ENCODE peak calls at places on chromosomes 2 and 18, in ten cellular contexts. I is heart right ventricle, K is SJSA1, S is IMR-90, W is neuronal stem cell, Y is fibroblast of lung, A is tibial artery, V is astrocyte, C is mammary epithelial cell, Q is AG04450. B is an unnamed sample.

GRCh38 chr2:18749912-18750526 is 160.7 kb upstream of the NT5C1B start:
- DNase-seq in K (peak; percentile 47), A (peak; percentile 62), W (peak; percentile 52), V (peak; percentile 18), S (peak; percentile 66), Q (no peak), Y (peak; percentile 45), I (peak; percentile 67), C (peak; percentile 35), B (peak; percentile 23)

GRCh38 chr2:63661076-63661475 is 72.3 kb downstream of the MDH1 start:
- DNase-seq in Q (peak; percentile 62), A (no peak), Y (peak; percentile 91), W (no peak), I (no peak), V (peak; percentile 87), K (no peak), C (peak; percentile 67), S (peak; percentile 92), B (peak; percentile 61)

GRCh38 chr18:68944826-68945225 is 146.9 kb downstream of the CCDC102B start:
- DNase-seq in Q (no peak), W (no peak), I (no peak), K (no peak), C (no peak), V (no peak), Y (no peak), S (no peak), A (no peak), B (no peak)

GRCh38 chr2:43302311-43303051 is 76.1 kb upstream of the ZFP36L2 start:
- DNase-seq in C (no peak), K (no peak), I (no peak), A (no peak), S (no peak), W (no peak), Q (no peak), Y (no peak), V (no peak), B (no peak)

GRCh38 chr2:42060718-42061619 is 13.1 kb downstream of the PKDCC start:
- DNase-seq in W (no peak), C (no peak), Q (no peak), K (no peak), Y (peak; percentile 19), I (no peak), V (no peak), S (peak; percentile 31), A (peak; percentile 72), B (no peak)

GRCh38 chr2:232000439-232000838 is 38.9 kb downstream of the DIS3L2 start:
- DNase-seq in W (no peak), A (no peak), S (no peak), Q (no peak), V (no peak), C (no peak), I (no peak), K (no peak), Y (no peak), B (no peak)

GRCh38 chr2:61193670-61194561 is 31.9 kb downstream of the C2orf74 start:
- DNase-seq in Y (no peak), A (no peak), C (peak; percentile 31), Q (no peak), V (no peak), I (no peak), S (no peak), W (no peak), K (no peak), B (no peak)

GRCh38 chr2:166017208-166017607 is 63.6 kb upstream of the TTC21B start:
- DNase-seq in I (no peak), V (no peak), Q (no peak), A (no peak), Y (no peak), S (no peak), C (no peak), W (no peak), K (no peak), B (peak; percentile 36)

GRCh38 chr18:12657849-12658829 is at the start of gene SPIRE1:
- DNase-seq in Q (no peak), S (peak; percentile 52), A (peak; percentile 76), W (peak; percentile 71), C (peak; percentile 64), I (peak; percentile 73), Y (peak; percentile 65), V (peak; percentile 33), K (peak; percentile 71), B (no peak)

GRCh38 chr2:79723830-79724229 is 211.0 kb downstream of the CTNNA2 start:
- DNase-seq in K (peak; percentile 58), V (peak; percentile 100), S (peak; percentile 98), Y (peak; percentile 100), A (no peak), I (no peak), W (no peak), C (no peak), Q (peak; percentile 96), B (peak; percentile 12)

GRCh38 chr2:134466141-134466540 is 212.3 kb downstream of the MGAT5 start:
- DNase-seq in K (peak; percentile 5), W (no peak), S (no peak), Y (peak; percentile 17), Q (no peak), V (peak; percentile 6), A (no peak), C (peak; percentile 39), I (no peak), B (no peak)

GRCh38 chr2:50118951-50119702 is 912.8 kb downstream of the NRXN1 start:
- DNase-seq in Q (no peak), S (no peak), A (no peak), V (no peak), C (no peak), Y (no peak), K (no peak), W (no peak), I (no peak), B (no peak)

GRCh38 chr18:79923896-79924585 is 27.4 kb downstream of the SLC66A2 start:
- DNase-seq in I (no peak), Y (no peak), C (no peak), A (peak; percentile 5), S (no peak), V (no peak), Q (no peak), K (no peak), W (no peak), B (no peak)

GRCh38 chr2:121858406-121858805 is 103.0 kb downstream of the TSN start:
- DNase-seq in K (no peak), C (no peak), I (no peak), Y (peak; percentile 12), V (no peak), Q (no peak), S (peak; percentile 47), A (no peak), W (no peak), B (no peak)

GRCh38 chr18:59909289-59910036 is 9.7 kb downstream of the PMAIP1 start:
- DNase-seq in Q (no peak), I (no peak), W (no peak), C (peak; percentile 33), S (peak; percentile 86), K (no peak), V (peak; percentile 76), A (no peak), Y (peak; percentile 70), B (no peak)

DNA sequence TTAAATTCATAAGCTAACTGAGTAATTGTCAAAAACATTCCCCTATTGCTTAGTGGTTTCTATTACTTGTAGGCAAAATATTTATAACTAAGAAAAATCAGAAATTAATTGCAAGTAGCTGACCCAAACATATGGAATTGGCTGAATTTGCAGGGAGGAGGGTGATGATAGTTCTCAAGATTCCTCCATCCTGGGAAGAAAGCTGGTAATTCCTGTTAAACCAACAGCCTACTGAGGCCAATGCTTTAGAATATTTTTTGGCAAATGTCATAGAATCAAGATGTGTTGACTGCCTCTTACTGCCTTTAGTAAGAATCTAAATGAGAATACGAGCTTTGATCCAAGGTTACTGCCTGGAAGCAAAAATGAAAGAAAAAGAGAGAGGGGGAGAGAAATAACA is 120.0 kb downstream of the COL6A3 start:
- DNase-seq in I (no peak), K (no peak), Y (peak; percentile 60), W (no peak), V (peak; percentile 56), C (no peak), S (peak; percentile 71), A (no peak), Q (no peak), B (no peak)
- H3K27me3 ChIP-seq in I (no peaks in the 10 kb centered on the region), K (no peaks in the 10 kb centered on the region), Y (no peaks in the 10 kb centered on the region), W (no peaks in the 10 kb centered on the region), V (no peaks in the 10 kb centered on the region), C (no peaks in the 10 kb centered on the region), S (no peaks in the 10 kb centered on the region), A (no peaks in the 10 kb centered on the region), Q (no peaks in the 10 kb centered on the region), B (no peaks in the 10 kb centered on the region)

GRCh38 chr2:23588106-23588505 is 203.1 kb downstream of the KLHL29 start:
- DNase-seq in K (no peak), A (no peak), V (no peak), S (no peak), W (no peak), I (no peak), C (no peak), Q (no peak), Y (no peak), B (no peak)
- H3K27ac ChIP-seq in K (no peak overlapping the region), A (peak overlapping the region; percentile 87), V (no peak overlapping the region), S (no peak overlapping the region), W (no peak overlapping the region), I (peak overlapping the region; percentile 6), C (no peak overlapping the region), Q (no peak overlapping the region), Y (no peak overlapping the region), B (no peak overlapping the region)

GRCh38 chr2:127034056-127034455 is 72.9 kb downstream of the BIN1 start:
- DNase-seq in S (no peak), C (no peak), W (no peak), V (no peak), Q (no peak), K (no peak), Y (no peak), I (no peak), A (no peak), B (no peak)
- H3K27me3 ChIP-seq in S (no peaks in the 10 kb centered on the region), C (peaks cover 3% of the 10 kb centered on the region), W (no peaks in the 10 kb centered on the region), V (no peaks in the 10 kb centered on the region), Q (no peaks in the 10 kb centered on the region), K (no peaks in the 10 kb centered on the region), Y (no peaks in the 10 kb centered on the region), I (peaks cover 10% of the 10 kb centered on the region), A (peaks cover 7% of the 10 kb centered on the region), B (no peaks in the 10 kb centered on the region)

GRCh38 chr2:230128943-230129342 is 60.2 kb upstream of the SLC16A14 start:
- DNase-seq in V (peak; percentile 51), I (peak; percentile 11), Y (peak; percentile 61), S (peak; percentile 40), Q (no peak), C (no peak), A (no peak), W (no peak), K (no peak), B (no peak)

GRCh38 chr2:230129343-230129742 is 60.6 kb upstream of the SLC16A14 start:
- DNase-seq in I (no peak), Q (no peak), S (no peak), V (no peak), A (no peak), C (no peak), K (no peak), W (no peak), Y (no peak), B (no peak)

GRCh38 chr2:230124792-230125452 is 56.2 kb upstream of the SLC16A14 start:
- DNase-seq in A (peak; percentile 49), C (no peak), Y (no peak), Q (no peak), S (no peak), I (no peak), V (no peak), K (no peak), W (no peak), B (no peak)

DNA sequence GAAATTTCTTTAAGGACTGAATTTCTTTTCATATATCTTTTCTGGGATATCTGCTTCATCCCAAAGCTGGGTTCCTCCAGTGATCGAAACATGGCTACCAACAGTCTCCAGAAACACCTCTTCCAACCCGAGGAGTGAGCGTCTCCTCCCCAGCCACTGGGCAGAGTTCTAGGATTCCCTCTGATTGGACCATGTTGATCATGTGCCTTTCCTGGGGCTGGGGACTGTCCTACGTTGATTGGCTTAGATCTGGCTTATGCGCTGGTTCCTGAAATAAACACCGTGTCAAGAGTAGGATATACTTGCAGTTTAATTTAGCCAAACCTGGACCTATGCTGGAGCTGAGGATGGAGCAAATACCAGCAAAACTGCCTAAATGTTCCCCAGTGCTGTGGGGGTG is 55.5 kb upstream of the SLC16A14 start:
- DNase-seq in V (no peak), Y (no peak), I (no peak), S (no peak), A (no peak), C (no peak), Q (no peak), W (no peak), K (no peak), B (no peak)
- H3K27ac ChIP-seq in V (no peak overlapping the region), Y (no peak overlapping the region), I (no peak overlapping the region), S (no peak overlapping the region), A (no peak overlapping the region), C (no peak overlapping the region), Q (no peak overlapping the region), W (no peak overlapping the region), K (no peak overlapping the region), B (no peak overlapping the region)